ENCODE peak calls at places on chromosome 14, in seven cellular contexts. One of them, this sample, is unnamed. For H3K9me3, the result is how much of the 10 kb centered on the place peaks cover.

GRCh38 chr14:93984987-93985410 is 8.6 kb upstream of the ASB2 start:
- DNase-seq in endothelial cell of umbilical vein: no peak
- DNase-seq in DND-41: no peak
- DNase-seq in tibial artery: peak
- DNase-seq in AG04450: peak
- DNase-seq in IMR-90: peak
- DNase-seq in endodermal cell: peak
- DNase-seq in this sample: no peak

GRCh38 chr14:60106341-60106740 is 14.6 kb downstream of the PCNX4 start:
- DNase-seq in endothelial cell of umbilical vein: no peak
- DNase-seq in DND-41: no peak
- DNase-seq in tibial artery: no peak
- DNase-seq in AG04450: no peak
- DNase-seq in IMR-90: peak
- DNase-seq in endodermal cell: no peak
- DNase-seq in this sample: no peak

GRCh38 chr14:50045039-50045711 is 71.2 kb downstream of the VCPKMT start:
- DNase-seq in endothelial cell of umbilical vein: peak
- DNase-seq in DND-41: peak
- DNase-seq in tibial artery: peak
- DNase-seq in AG04450: peak
- DNase-seq in IMR-90: peak
- DNase-seq in endodermal cell: no peak
- DNase-seq in this sample: peak

GRCh38 chr14:88005050-88005481 is at the start of gene GPR65:
- DNase-seq in endothelial cell of umbilical vein: no peak
- DNase-seq in DND-41: peak
- DNase-seq in tibial artery: no peak
- DNase-seq in AG04450: no peak
- DNase-seq in IMR-90: no peak
- DNase-seq in endodermal cell: no peak
- DNase-seq in this sample: no peak

GRCh38 chr14:64654072-64654899 is 49.9 kb upstream of the PLEKHG3 start:
- DNase-seq in endothelial cell of umbilical vein: peak
- DNase-seq in DND-41: no peak
- DNase-seq in tibial artery: no peak
- DNase-seq in AG04450: peak
- DNase-seq in IMR-90: peak
- DNase-seq in endodermal cell: no peak
- DNase-seq in this sample: no peak

GRCh38 chr14:91380610-91381371 is 36.8 kb downstream of the CCDC88C start:
- DNase-seq in endothelial cell of umbilical vein: peak
- DNase-seq in DND-41: peak
- DNase-seq in tibial artery: no peak
- DNase-seq in AG04450: no peak
- DNase-seq in IMR-90: no peak
- DNase-seq in endodermal cell: no peak
- DNase-seq in this sample: no peak

GRCh38 chr14:91154851-91155625 is 41.2 kb downstream of the DGLUCY start:
- DNase-seq in endothelial cell of umbilical vein: peak
- DNase-seq in DND-41: peak
- DNase-seq in tibial artery: no peak
- DNase-seq in AG04450: peak
- DNase-seq in IMR-90: peak
- DNase-seq in endodermal cell: no peak
- DNase-seq in this sample: peak

GRCh38 chr14:97071177-97071576 is 274.0 kb downstream of the VRK1 start:
- DNase-seq in endothelial cell of umbilical vein: no peak
- DNase-seq in DND-41: no peak
- DNase-seq in tibial artery: no peak
- DNase-seq in AG04450: no peak
- DNase-seq in IMR-90: no peak
- DNase-seq in endodermal cell: no peak
- DNase-seq in this sample: no peak

GRCh38 chr14:24055971-24056799 is 4.4 kb downstream of the CARMIL3 start:
- DNase-seq in endothelial cell of umbilical vein: no peak
- DNase-seq in DND-41: no peak
- DNase-seq in tibial artery: no peak
- DNase-seq in AG04450: no peak
- DNase-seq in IMR-90: no peak
- DNase-seq in endodermal cell: no peak
- DNase-seq in this sample: no peak

GRCh38 chr14:81402123-81402495 is 2.0 kb upstream of the STON2 start:
- DNase-seq in endothelial cell of umbilical vein: no peak
- DNase-seq in DND-41: no peak
- DNase-seq in tibial artery: no peak
- DNase-seq in AG04450: no peak
- DNase-seq in IMR-90: no peak
- DNase-seq in endodermal cell: no peak
- DNase-seq in this sample: no peak

GRCh38 chr14:101501858-101502615 is 59.3 kb upstream of the DIO3 start:
- DNase-seq in endothelial cell of umbilical vein: no peak
- DNase-seq in DND-41: no peak
- DNase-seq in tibial artery: peak
- DNase-seq in AG04450: no peak
- DNase-seq in IMR-90: no peak
- DNase-seq in endodermal cell: peak
- DNase-seq in this sample: peak

GRCh38 chr14:51691176-51691575 is 39.5 kb downstream of the FRMD6 start:
- DNase-seq in endothelial cell of umbilical vein: no peak
- DNase-seq in DND-41: no peak
- DNase-seq in tibial artery: no peak
- DNase-seq in AG04450: no peak
- DNase-seq in IMR-90: peak
- DNase-seq in endodermal cell: no peak
- DNase-seq in this sample: no peak

GRCh38 chr14:75542585-75543091 is 20.4 kb downstream of the BATF start:
- DNase-seq in endothelial cell of umbilical vein: no peak
- DNase-seq in DND-41: peak
- DNase-seq in tibial artery: peak
- DNase-seq in AG04450: no peak
- DNase-seq in IMR-90: no peak
- DNase-seq in endodermal cell: no peak
- DNase-seq in this sample: peak

GRCh38 chr14:85241022-85241880 is 288.7 kb upstream of the FLRT2 start:
- DNase-seq in endothelial cell of umbilical vein: peak
- DNase-seq in DND-41: no peak
- DNase-seq in tibial artery: no peak
- DNase-seq in AG04450: no peak
- DNase-seq in IMR-90: no peak
- DNase-seq in endodermal cell: no peak
- DNase-seq in this sample: no peak

GRCh38 chr14:36504805-36505192 is 15.2 kb downstream of the NKX2-1 start:
- DNase-seq in endothelial cell of umbilical vein: no peak
- DNase-seq in DND-41: no peak
- DNase-seq in tibial artery: no peak
- DNase-seq in AG04450: no peak
- DNase-seq in IMR-90: no peak
- DNase-seq in endodermal cell: peak
- DNase-seq in this sample: no peak

GRCh38 chr14:50773632-50774541 is 57.1 kb downstream of the NIN start:
- DNase-seq in endothelial cell of umbilical vein: peak
- DNase-seq in DND-41: peak
- DNase-seq in tibial artery: no peak
- DNase-seq in AG04450: no peak
- DNase-seq in IMR-90: peak
- DNase-seq in endodermal cell: peak
- DNase-seq in this sample: no peak

GRCh38 chr14:59262717-59263469 is 74.4 kb downstream of the DAAM1 start:
- DNase-seq in endothelial cell of umbilical vein: peak
- DNase-seq in DND-41: no peak
- DNase-seq in tibial artery: no peak
- DNase-seq in AG04450: no peak
- DNase-seq in IMR-90: no peak
- DNase-seq in endodermal cell: no peak
- DNase-seq in this sample: no peak

GRCh38 chr14:25150934-25151790 is 101.2 kb upstream of the STXBP6 start:
- DNase-seq in endothelial cell of umbilical vein: peak
- DNase-seq in DND-41: no peak
- DNase-seq in tibial artery: no peak
- DNase-seq in AG04450: no peak
- DNase-seq in IMR-90: peak
- DNase-seq in endodermal cell: no peak
- DNase-seq in this sample: no peak

GRCh38 chr14:61860294-61860918 is 98.2 kb downstream of the SNAPC1 start:
- DNase-seq in endothelial cell of umbilical vein: peak
- DNase-seq in DND-41: peak
- DNase-seq in tibial artery: no peak
- DNase-seq in AG04450: no peak
- DNase-seq in IMR-90: peak
- DNase-seq in endodermal cell: peak
- DNase-seq in this sample: peak

DNA sequence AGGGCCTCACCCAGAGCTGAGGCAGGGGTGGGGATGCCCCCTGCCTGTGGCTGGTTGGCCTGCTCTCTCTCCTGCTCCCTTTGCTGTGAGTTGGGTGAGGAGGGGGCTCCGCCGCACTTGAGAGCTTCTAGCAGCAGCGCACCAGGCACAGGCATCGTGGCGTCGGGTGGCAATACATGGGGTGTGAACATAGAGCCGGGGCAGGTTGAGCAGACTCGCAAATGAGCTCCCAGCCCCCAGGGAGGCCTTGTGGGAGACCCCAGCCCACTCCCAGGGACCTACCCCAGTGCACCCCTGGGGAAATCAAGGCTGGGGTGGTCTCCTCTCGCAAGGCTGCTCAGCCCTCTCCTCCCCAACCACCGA is 54.5 kb downstream of the KIF26A start:
- DNase-seq in endothelial cell of umbilical vein: no peak
- DNase-seq in DND-41: no peak
- DNase-seq in tibial artery: no peak
- DNase-seq in AG04450: no peak
- DNase-seq in IMR-90: no peak
- DNase-seq in endodermal cell: no peak
- DNase-seq in this sample: no peak
- H3K27ac ChIP-seq in endothelial cell of umbilical vein: no peak
- H3K27ac ChIP-seq in DND-41: no peak
- H3K27ac ChIP-seq in tibial artery: no peak
- H3K27ac ChIP-seq in AG04450: no peak
- H3K27ac ChIP-seq in IMR-90: no peak
- H3K27ac ChIP-seq in endodermal cell: no peak
- H3K27ac ChIP-seq in this sample: no peak

GRCh38 chr14:102568115-102568614 is 24.3 kb upstream of the RCOR1 start:
- DNase-seq in endothelial cell of umbilical vein: no peak
- DNase-seq in DND-41: peak
- DNase-seq in tibial artery: no peak
- DNase-seq in AG04450: no peak
- DNase-seq in IMR-90: no peak
- DNase-seq in endodermal cell: peak
- DNase-seq in this sample: peak
- H3K4me3 ChIP-seq in endothelial cell of umbilical vein: no peak
- H3K4me3 ChIP-seq in DND-41: no peak
- H3K4me3 ChIP-seq in tibial artery: no peak
- H3K4me3 ChIP-seq in AG04450: no peak
- H3K4me3 ChIP-seq in IMR-90: no peak
- H3K4me3 ChIP-seq in endodermal cell: no peak
- H3K4me3 ChIP-seq in this sample: peak

DNA sequence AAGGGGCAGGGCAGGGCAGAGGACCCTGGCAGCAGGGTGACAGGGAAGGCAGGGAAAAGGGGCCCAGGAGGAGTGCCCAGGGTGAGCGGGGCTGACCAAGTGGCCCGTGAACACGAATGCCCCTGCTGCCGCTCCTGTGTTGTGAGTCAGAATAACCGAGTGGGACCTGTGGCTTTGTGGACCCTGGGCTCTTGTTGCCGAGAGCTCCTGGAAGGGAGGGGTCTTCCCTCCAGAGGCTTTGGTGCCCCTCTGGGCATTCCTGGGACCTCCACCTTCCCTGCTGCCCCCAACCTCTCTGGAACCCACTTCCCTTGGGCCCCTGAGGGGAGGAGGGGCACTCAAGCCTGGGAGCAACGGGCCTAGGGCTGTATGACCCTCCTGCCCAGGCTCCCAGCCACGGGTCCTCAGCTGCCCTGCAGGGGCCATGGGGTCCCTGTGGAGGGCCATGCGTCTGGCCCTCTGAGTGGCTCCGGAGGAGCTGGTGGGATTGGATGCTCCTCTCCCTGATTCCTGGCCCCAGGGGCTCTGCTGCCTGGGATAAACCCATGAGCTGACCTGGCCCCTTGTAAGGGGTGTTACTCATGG is 319.4 kb downstream of the TMEM121 start:
- DNase-seq in endothelial cell of umbilical vein: no peak
- DNase-seq in DND-41: no peak
- DNase-seq in tibial artery: peak
- DNase-seq in AG04450: no peak
- DNase-seq in IMR-90: no peak
- DNase-seq in endodermal cell: peak
- DNase-seq in this sample: no peak
- H3K9me3 ChIP-seq in endothelial cell of umbilical vein: under half
- H3K9me3 ChIP-seq in DND-41: under half
- H3K9me3 ChIP-seq in tibial artery: under half
- H3K9me3 ChIP-seq in AG04450: half or more
- H3K9me3 ChIP-seq in IMR-90: half or more
- H3K9me3 ChIP-seq in endodermal cell: under half
- H3K9me3 ChIP-seq in this sample: under half

GRCh38 chr14:31261523-31261858 is 53.9 kb upstream of the HECTD1 start:
- DNase-seq in endothelial cell of umbilical vein: no peak
- DNase-seq in DND-41: no peak
- DNase-seq in tibial artery: no peak
- DNase-seq in AG04450: no peak
- DNase-seq in IMR-90: no peak
- DNase-seq in endodermal cell: no peak
- DNase-seq in this sample: no peak
- H3K27ac ChIP-seq in endothelial cell of umbilical vein: no peak
- H3K27ac ChIP-seq in DND-41: no peak
- H3K27ac ChIP-seq in tibial artery: peak
- H3K27ac ChIP-seq in AG04450: peak
- H3K27ac ChIP-seq in IMR-90: peak
- H3K27ac ChIP-seq in endodermal cell: no peak
- H3K27ac ChIP-seq in this sample: no peak

This sample was measured in CD8-positive, alpha-beta T cell.